ENCODE peak calls at places on chromosomes 2 and 18, in five cellular contexts. S is heart right ventricle, J is transverse colon, I is endothelial cell of umbilical vein, C is uterus. W is an unnamed sample.

GRCh38 chr2:45121236-45121927 is 112.1 kb upstream of the SIX2 start:
- DNase-seq in S (no peak), J (no peak), I (no peak), C (no peak), W (no peak)

GRCh38 chr18:63878343-63878742 is 9.2 kb upstream of the SERPINB2 start:
- DNase-seq in S (no peak), J (no peak), I (no peak), C (no peak), W (no peak)

GRCh38 chr2:136215449-136215848 is 97.5 kb upstream of the CXCR4 start:
- DNase-seq in S (no peak), J (no peak), I (no peak), C (no peak), W (no peak)

GRCh38 chr2:50535256-50535655 is 496.7 kb downstream of the NRXN1 start:
- DNase-seq in S (no peak), J (no peak), I (no peak), C (no peak), W (no peak)

GRCh38 chr2:128305555-128306080 is 13.1 kb downstream of the HS6ST1 start:
- DNase-seq in S (no peak), J (no peak), I (no peak), C (no peak), W (no peak)

GRCh38 chr18:61572871-61573270 is 239.6 kb downstream of the CDH20 start:
- DNase-seq in S (no peak), J (no peak), I (no peak), C (no peak), W (no peak)

GRCh38 chr18:24503182-24503581 is 42.7 kb downstream of the HRH4 start:
- DNase-seq in S (no peak), J (no peak), I (no peak), C (no peak), W (no peak)

GRCh38 chr2:79627237-79627636 is 114.4 kb downstream of the CTNNA2 start:
- DNase-seq in S (no peak), J (no peak), I (no peak), C (no peak), W (no peak)

GRCh38 chr2:135974036-135974435 is 11.4 kb downstream of the DARS1 start:
- DNase-seq in S (no peak), J (no peak), I (no peak), C (no peak), W (no peak)

GRCh38 chr2:64626963-64627760 is 26.6 kb downstream of the SERTAD2 start:
- DNase-seq in S (no peak), J (no peak), I (peak; percentile 35), C (no peak), W (no peak)

GRCh38 chr2:218691234-218691633 is 19.3 kb downstream of the STK36 start:
- DNase-seq in S (no peak), J (no peak), I (no peak), C (no peak), W (no peak)

GRCh38 chr18:46466236-46467160 is 190.5 kb downstream of the LOXHD1 start:
- DNase-seq in S (no peak), J (no peak), I (no peak), C (no peak), W (no peak)

DNA sequence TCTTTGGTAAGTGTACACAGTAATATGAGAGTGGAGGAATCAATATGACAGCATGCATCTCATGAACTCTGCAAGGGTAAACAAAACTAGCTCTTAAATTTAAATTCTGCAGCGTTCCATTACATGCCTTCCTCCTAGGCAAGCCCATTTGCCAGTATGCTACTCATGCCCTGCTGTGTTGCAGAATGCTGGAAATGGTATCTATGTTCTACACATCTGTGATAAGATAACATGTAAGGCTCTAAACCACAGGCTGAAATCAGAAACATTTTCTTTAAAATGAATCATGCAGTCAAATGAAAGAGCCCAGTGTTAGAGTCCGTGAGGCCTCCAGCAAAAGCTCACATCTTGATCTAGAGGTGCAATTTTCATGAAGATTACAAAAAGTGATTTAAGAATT is 112.8 kb upstream of the FN1 start:
- DNase-seq in S (no peak), J (no peak), I (no peak), C (no peak), W (no peak)
- H3K27ac ChIP-seq in S (no peak overlapping the region), J (no peak overlapping the region), I (no peak overlapping the region), C (no peak overlapping the region), W (no peak overlapping the region)

GRCh38 chr2:36748166-36748565 is 51.7 kb downstream of the VIT start:
- DNase-seq in S (no peak), J (no peak), I (no peak), C (no peak), W (no peak)
- TF ChIP-seq CTCF in S (no peak), J (no peak), I (no peak), C (no peak), W (no peak)

DNA sequence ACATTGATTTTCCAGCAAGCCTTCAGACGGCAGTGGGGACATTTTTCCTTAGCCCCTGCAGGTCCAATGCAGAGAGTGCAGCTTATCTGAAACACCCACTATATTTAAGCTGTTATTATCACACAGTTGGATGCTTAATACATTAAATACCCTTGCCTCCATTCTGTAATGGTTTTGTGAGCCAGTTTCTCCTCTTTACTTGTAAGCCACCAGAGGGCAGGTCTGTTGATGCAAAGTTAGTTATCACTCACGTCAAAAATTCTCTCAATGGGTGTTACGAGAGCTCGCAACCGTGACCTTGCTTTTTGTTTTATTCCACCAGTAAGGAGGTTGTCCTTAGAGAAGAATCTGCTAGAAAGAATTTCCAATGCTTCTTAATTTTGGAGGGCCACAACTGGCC is 189.8 kb downstream of the INSIG2 start:
- DNase-seq in S (no peak), J (no peak), I (no peak), C (no peak), W (no peak)
- H3K27me3 ChIP-seq in S (no peaks in the 10 kb centered on the region), J (no peaks in the 10 kb centered on the region), I (peaks cover 2% of the 10 kb centered on the region), C (no peaks in the 10 kb centered on the region), W (peaks cover 5% of the 10 kb centered on the region)

DNA sequence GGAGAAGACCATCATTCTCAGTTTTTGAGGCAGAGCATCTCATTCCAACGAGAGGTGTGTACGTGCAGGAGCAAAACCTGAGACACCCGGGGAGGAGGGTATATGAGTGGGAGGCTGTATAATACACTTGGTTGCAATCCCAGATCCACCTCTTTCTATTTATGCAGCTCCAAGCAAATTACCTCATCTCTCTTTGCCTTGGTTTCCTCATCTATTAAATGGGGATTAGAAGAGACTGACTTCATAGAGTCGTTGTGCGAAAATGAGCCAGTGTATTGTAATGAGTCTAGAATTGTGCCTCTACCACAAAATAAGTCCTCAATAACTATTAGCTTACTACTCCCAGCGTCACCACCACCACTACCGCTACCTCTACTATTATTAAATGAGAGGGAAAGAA is 40.1 kb downstream of the TGOLN2 start:
- DNase-seq in S (no peak), J (no peak), I (no peak), C (no peak), W (no peak)
- H3K27ac ChIP-seq in S (no peak overlapping the region), J (no peak overlapping the region), I (no peak overlapping the region), C (no peak overlapping the region), W (no peak overlapping the region)

GRCh38 chr2:31037058-31037457 is 101.2 kb downstream of the GALNT14 start:
- DNase-seq in S (no peak), J (no peak), I (no peak), C (no peak), W (no peak)

GRCh38 chr2:31032475-31032874 is 105.8 kb downstream of the GALNT14 start:
- DNase-seq in S (no peak), J (no peak), I (no peak), C (no peak), W (no peak)

GRCh38 chr2:31033032-31033431 is 105.2 kb downstream of the GALNT14 start:
- DNase-seq in S (no peak), J (no peak), I (no peak), C (no peak), W (no peak)

DNA sequence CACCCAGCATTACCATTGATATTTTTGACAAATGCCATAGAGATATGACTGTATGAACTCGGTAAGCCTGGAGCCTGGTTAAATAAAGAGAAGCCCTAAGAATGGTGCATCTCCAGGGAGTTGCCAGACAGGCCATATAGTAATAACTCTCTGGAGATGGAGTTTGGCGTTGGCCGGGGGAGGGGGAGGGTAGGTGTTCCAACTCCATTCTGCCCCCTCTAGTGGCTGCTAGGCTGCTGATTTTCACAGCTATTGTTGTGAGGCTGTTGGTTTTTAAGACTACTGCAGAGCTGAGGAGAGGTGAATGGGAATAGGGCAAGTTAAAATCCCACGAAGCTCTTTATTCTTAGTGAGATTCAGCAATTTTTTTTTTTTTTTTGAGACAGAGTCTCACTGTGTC is 99.9 kb downstream of the GALNT14 start:
- DNase-seq in S (no peak), J (no peak), I (no peak), C (no peak), W (no peak)
- TF ChIP-seq CTCF in S (no peak), J (no peak), I (no peak), C (no peak), W (no peak)

GRCh38 chr2:100188326-100188725 is 45.9 kb upstream of the AFF3 start:
- DNase-seq in S (no peak), J (no peak), I (no peak), C (no peak), W (no peak)

GRCh38 chr2:100184055-100184737 is 41.8 kb upstream of the AFF3 start:
- DNase-seq in S (no peak), J (no peak), I (no peak), C (no peak), W (no peak)

GRCh38 chr2:100185105-100185504 is 42.7 kb upstream of the AFF3 start:
- DNase-seq in S (no peak), J (no peak), I (no peak), C (no peak), W (no peak)

GRCh38 chr2:100185516-100185915 is 43.1 kb upstream of the AFF3 start:
- DNase-seq in S (no peak), J (no peak), I (no peak), C (no peak), W (no peak)

GRCh38 chr2:100186126-100186525 is 43.7 kb upstream of the AFF3 start:
- DNase-seq in S (no peak), J (no peak), I (no peak), C (no peak), W (no peak)
- H3K27me3 ChIP-seq in S (no peaks in the 10 kb centered on the region), J (no peaks in the 10 kb centered on the region), I (peaks cover 2% of the 10 kb centered on the region), C (no peaks in the 10 kb centered on the region), W (no peaks in the 10 kb centered on the region)

DNA sequence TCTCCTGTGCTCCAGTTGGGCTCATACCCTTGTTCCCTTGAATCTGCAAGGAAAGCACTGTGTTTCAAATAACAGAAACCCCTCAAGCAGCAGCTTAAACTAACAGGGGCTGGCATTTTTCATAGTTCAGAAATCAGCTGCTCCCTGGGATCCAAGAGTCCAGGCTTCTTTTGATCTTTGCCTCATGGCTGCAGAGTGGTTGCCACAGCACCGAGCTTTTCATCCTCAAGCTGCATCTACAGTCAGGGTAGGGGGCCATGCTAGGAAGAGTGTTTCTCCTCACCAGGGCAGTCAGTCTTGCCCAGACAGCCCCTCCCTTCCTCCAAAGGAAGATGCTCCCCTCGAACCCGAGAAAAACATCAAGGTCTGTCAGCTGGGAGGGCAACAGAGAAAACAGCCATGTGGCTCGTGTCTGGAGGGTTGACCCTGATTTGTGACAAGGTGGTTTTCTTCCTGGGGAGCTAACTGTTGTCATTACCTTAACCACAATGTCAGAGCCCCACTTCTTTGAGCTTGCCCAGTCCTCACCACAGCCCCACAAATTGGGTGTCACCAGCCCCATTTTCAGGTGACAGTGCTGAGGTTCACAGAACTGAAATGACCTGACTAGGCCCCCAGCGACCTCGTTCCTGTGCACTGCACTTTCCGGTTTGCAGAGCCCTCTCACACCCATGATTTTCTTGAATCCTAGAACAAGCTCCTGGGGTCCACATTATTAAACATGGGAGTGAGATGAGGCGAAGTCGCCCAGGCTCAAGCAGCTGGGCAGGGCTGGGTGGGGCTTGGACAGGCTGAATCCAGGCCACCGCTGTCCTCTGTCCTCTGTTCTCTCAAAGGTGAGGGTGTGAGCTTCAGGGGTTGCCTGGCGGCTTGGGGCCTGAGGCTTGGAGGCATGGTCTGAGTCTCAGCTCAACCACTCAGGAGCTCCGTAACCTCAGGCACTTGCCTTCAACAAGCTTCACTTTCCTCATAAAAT is 21.9 kb downstream of the ATOH8 start:
- DNase-seq in S (no peak), J (no peak), I (no peak), C (no peak), W (no peak)
- H3K27ac ChIP-seq in S (peak overlapping the region; percentile 86), J (no peak overlapping the region), I (no peak overlapping the region), C (peak overlapping the region; percentile 92), W (no peak overlapping the region)